ENCODE peak calls at places on chromosomes 16 and 17, in four cellular contexts. M is H1, I is GM12878, H is HepG2. B is an unnamed sample.

GRCh38 chr17:51435641-51436091 is 175.3 kb downstream of the UTP18 start:
- DNase-seq in H (peak; percentile 92), I (no peak), M (peak; percentile 7), B (peak; percentile 73)

GRCh38 chr17:81270279-81270678 is 24.8 kb downstream of the SLC38A10 start:
- DNase-seq in I (no peak), H (no peak), M (no peak), B (no peak)

GRCh38 chr16:83899272-83899897 is 470 bp downstream of the MLYCD start:
- DNase-seq in H (no peak), M (no peak), I (no peak), B (peak; percentile 62)

GRCh38 chr17:2067559-2067958 is 12.7 kb downstream of the HIC1 start:
- DNase-seq in H (no peak), M (no peak), I (no peak), B (no peak)

GRCh38 chr17:43791589-43791988 is 11.4 kb downstream of the CFAP97D1 start:
- DNase-seq in M (no peak), I (no peak), H (peak; percentile 66), B (peak; percentile 39)

GRCh38 chr16:23496826-23497542 is 13.3 kb downstream of the GGA2 start:
- DNase-seq in M (no peak), I (no peak), H (no peak), B (no peak)

GRCh38 chr16:89801800-89802199 is 14.6 kb downstream of the FANCA start:
- DNase-seq in I (no peak), M (no peak), H (no peak), B (no peak)

GRCh38 chr17:50201226-50201854 is at the start of gene COL1A1:
- DNase-seq in I (no peak), H (no peak), M (no peak), B (no peak)

GRCh38 chr16:53769185-53769584 is 65.2 kb downstream of the FTO start:
- DNase-seq in I (no peak), M (no peak), H (no peak), B (no peak)

GRCh38 chr16:54055864-54056263 is 230.7 kb downstream of the IRX3 start:
- DNase-seq in I (no peak), H (peak; percentile 70), M (no peak), B (no peak)

GRCh38 chr16:77739493-77739892 is 17.2 kb downstream of the NUDT7 start:
- DNase-seq in M (no peak), H (no peak), I (no peak), B (no peak)

GRCh38 chr16:27154573-27155521 is 48.5 kb upstream of the KDM8 start:
- DNase-seq in H (peak; percentile 52), M (peak; percentile 41), I (no peak), B (peak; percentile 77)

GRCh38 chr16:89170346-89171215 is 967 bp upstream of the CDH15 start:
- DNase-seq in H (no peak), I (no peak), M (peak; percentile 44), B (no peak)

GRCh38 chr17:35227546-35227945 is 15.3 kb upstream of the SLFN5 start:
- DNase-seq in H (no peak), M (no peak), I (no peak), B (no peak)

GRCh38 chr17:2990396-2990795 is 73.0 kb downstream of the OR1D5 start:
- DNase-seq in H (no peak), I (no peak), M (no peak), B (no peak)

GRCh38 chr17:18262641-18263040 is 2.2 kb downstream of the MIEF2 start:
- DNase-seq in H (no peak), M (no peak), I (no peak), B (no peak)

GRCh38 chr17:71260366-71260765 is 860.5 kb upstream of the SOX9 start:
- DNase-seq in M (no peak), H (no peak), I (no peak), B (no peak)

GRCh38 chr17:78118801-78119241 is 9.7 kb downstream of the TMC6 start:
- DNase-seq in I (no peak), H (no peak), M (no peak), B (no peak)

GRCh38 chr16:69143116-69143515 is 10.7 kb downstream of the UTP4 start:
- DNase-seq in I (no peak), M (no peak), H (peak; percentile 30), B (peak; percentile 39)

GRCh38 chr17:18356624-18357023 is 6.7 kb downstream of the SHMT1 start:
- DNase-seq in M (no peak), I (no peak), H (no peak), B (no peak)

GRCh38 chr17:34382586-34383224 is 19.7 kb upstream of the CCL1 start:
- DNase-seq in H (no peak), M (no peak), I (peak; percentile 49), B (no peak)

GRCh38 chr17:48483471-48484131 is 47.2 kb downstream of the HOXB1 start:
- DNase-seq in I (no peak), M (no peak), H (no peak), B (no peak)

GRCh38 chr16:28212532-28212873 is 738 bp upstream of the XPO6 start:
- DNase-seq in M (no peak), H (no peak), I (no peak), B (no peak)

GRCh38 chr16:84048306-84048705 is 5.7 kb upstream of the SLC38A8 start:
- DNase-seq in H (peak; percentile 83), M (no peak), I (no peak), B (no peak)

GRCh38 chr17:19958023-19958422 is 19.6 kb downstream of the AKAP10 start:
- DNase-seq in H (peak; percentile 31), I (no peak), M (no peak), B (no peak)

GRCh38 chr16:15553313-15554088 is 89.5 kb downstream of the MARF1 start:
- DNase-seq in I (no peak), M (no peak), H (no peak), B (no peak)

GRCh38 chr17:77375108-77375507 is 234.3 kb downstream of the SEC14L1 start:
- DNase-seq in H (no peak), I (no peak), M (no peak), B (no peak)

GRCh38 chr17:18087610-18088491 is at the start of gene DRG2:
- DNase-seq in M (peak; percentile 75), H (peak; percentile 94), I (peak; percentile 65), B (peak; percentile 94)

GRCh38 chr17:80446645-80447405 is 29.6 kb downstream of the NPTX1 start:
- DNase-seq in M (no peak), H (no peak), I (no peak), B (no peak)

GRCh38 chr17:47941998-47942490 is 673 bp downstream of the PNPO start:
- DNase-seq in I (no peak), M (no peak), H (peak; percentile 71), B (no peak)

GRCh38 chr17:79800325-79801155 is 3.7 kb upstream of the CBX8 start:
- DNase-seq in H (no peak), I (no peak), M (no peak), B (peak; percentile 52)

GRCh38 chr17:64099543-64099942 is 30.4 kb downstream of the ERN1 start:
- DNase-seq in M (no peak), I (no peak), H (no peak), B (no peak)

GRCh38 chr16:59210955-59211541 is 476.9 kb upstream of the GOT2 start:
- DNase-seq in H (peak; percentile 92), M (peak; percentile 51), I (no peak), B (no peak)

GRCh38 chr17:78269893-78270490 is 38.6 kb downstream of the TMEM235 start:
- DNase-seq in M (no peak), I (no peak), H (no peak), B (no peak)

GRCh38 chr16:64445245-64445644 is 676.6 kb downstream of the CDH11 start:
- DNase-seq in I (no peak), M (no peak), H (no peak), B (no peak)

GRCh38 chr16:64440005-64440404 is 681.9 kb downstream of the CDH11 start:
- DNase-seq in H (no peak), M (no peak), I (no peak), B (no peak)

GRCh38 chr16:64437706-64438329 is 684.0 kb downstream of the CDH11 start:
- DNase-seq in M (no peak), I (no peak), H (no peak), B (no peak)

GRCh38 chr16:64445649-64446048 is 676.2 kb downstream of the CDH11 start:
- DNase-seq in I (no peak), M (no peak), H (no peak), B (no peak)

DNA sequence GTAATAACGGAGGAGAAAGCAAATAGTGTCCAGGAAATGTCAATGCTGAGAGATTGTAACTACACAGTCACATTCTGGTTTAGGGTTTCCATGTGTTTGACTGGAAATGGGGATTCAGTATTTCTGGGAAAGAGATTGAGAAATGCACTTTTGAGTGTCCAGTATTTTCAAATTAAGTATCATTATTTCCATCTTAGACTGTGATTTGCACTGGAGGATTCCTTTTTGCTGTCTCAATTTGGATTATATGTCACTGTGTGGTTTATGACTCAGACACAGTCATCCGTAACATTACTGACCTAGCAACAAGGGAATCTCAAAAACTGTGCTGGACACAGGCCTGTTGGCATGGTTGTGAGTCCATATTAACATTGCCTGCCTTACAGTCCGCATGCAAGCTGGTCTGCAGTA is 681.4 kb downstream of the CDH11 start:
- DNase-seq in H (peak; percentile 9), I (no peak), M (no peak), B (no peak)
- TF ChIP-seq SP1 in H (no peak), I (no peak), M (no peak), B (no peak)

DNA sequence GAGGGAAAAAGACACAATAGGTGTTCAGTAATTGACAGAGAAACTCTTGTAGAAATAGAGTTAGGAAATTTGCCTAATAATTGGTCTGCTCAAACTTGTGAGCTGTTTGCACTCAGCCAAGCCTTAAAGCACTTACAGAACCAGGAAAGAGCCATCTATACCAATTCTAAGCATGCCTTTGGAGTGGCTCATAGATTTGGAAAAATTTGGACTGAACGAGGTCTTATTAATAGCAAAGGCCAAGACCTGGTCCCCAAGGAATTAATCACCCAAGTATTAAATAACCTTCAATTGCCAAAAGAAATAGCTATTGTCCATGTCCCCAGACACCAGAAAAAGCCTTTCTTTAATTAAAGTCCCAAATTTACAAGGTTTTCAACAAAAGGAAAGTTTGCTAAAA is 90.3 kb downstream of the EMP2 start:
- DNase-seq in M (no peak), H (no peak), I (no peak), B (no peak)
- TF ChIP-seq SUZ12 in M (no peak), H (no peak), I (no peak), B (no peak)

GRCh38 chr16:720507-720989 is 398 bp upstream of the ANTKMT start:
- DNase-seq in M (no peak), H (no peak), I (no peak), B (no peak)
- TF ChIP-seq SP1 in M (no peak), H (no peak), I (no peak), B (no peak)

DNA sequence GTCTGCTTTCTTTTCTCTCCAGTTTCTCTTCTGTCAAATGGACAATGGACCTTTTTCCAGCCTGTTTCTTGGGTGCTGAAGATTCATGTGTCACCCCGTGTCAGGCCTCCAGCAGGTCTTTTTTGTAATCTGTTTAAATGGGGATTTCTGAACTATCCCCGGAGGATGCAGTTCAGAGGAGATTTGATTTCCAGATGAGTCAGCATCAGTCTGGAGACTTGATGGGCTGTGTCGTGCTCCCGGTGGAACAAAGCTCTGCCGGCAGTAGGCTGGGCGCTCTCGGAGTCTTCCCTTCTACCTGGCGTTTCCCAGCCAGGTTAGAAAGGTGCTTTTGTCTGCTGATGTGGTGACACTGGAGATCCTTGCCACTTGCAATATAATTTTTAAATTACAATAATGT is 440.6 kb downstream of the HS3ST3B1 start:
- DNase-seq in M (no peak), H (no peak), I (no peak), B (no peak)
- TF ChIP-seq SUZ12 in M (no peak), H (no peak), I (no peak), B (no peak)

DNA sequence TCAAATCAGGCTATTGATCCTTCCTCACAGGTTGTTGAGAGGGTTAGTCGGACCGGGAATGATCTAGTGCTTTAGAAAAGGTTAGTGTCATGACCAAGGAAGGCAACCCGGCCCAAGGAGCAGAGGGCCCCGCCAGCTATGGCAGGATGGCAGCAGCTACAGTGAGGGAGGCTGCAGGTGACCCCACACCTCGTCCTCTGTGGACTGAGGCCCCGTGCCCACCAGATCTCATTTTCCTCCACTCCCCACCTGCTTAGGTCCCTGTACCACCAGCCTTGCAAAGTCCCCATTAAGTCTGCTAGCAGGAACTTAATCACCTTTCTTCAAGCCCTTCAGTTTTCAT is 107.5 kb downstream of the CCDC182 start:
- DNase-seq in H (no peak), I (no peak), M (no peak), B (no peak)
- TF ChIP-seq SP1 in H (no peak), I (no peak), M (no peak), B (no peak)

B was measured in HEK293T.